ENCODE peak calls at places on chromosome 21, in ten cellular contexts. One of them, this sample, is unnamed.

GRCh38 chr21:18951291-18952038 is 547.9 kb upstream of the TMPRSS15 start:
- DNase-seq in substantia nigra: no peak
- DNase-seq in CD4-positive, CD25-positive, alpha-beta regulatory T cell: no peak
- DNase-seq in brain microvascular endothelial cell: no peak
- DNase-seq in dorsolateral prefrontal cortex: no peak
- DNase-seq in Peyer's patch: no peak
- DNase-seq in CD8-positive, alpha-beta memory T cell: no peak
- DNase-seq in PC-3: peak; percentile 78
- DNase-seq in lung: no peak
- DNase-seq in transverse colon: peak; percentile 24
- DNase-seq in this sample: no peak

GRCh38 chr21:45950740-45951515 is 30.6 kb upstream of the COL6A1 start:
- DNase-seq in dorsolateral prefrontal cortex: no peak
- DNase-seq in brain microvascular endothelial cell: peak; percentile 23
- DNase-seq in lung: no peak
- DNase-seq in transverse colon: peak; percentile 36
- DNase-seq in CD8-positive, alpha-beta memory T cell: no peak
- DNase-seq in PC-3: peak; percentile 76
- DNase-seq in Peyer's patch: no peak
- DNase-seq in CD4-positive, CD25-positive, alpha-beta regulatory T cell: no peak
- DNase-seq in substantia nigra: no peak
- DNase-seq in this sample: no peak

GRCh38 chr21:21468003-21468402 is 469.8 kb downstream of the NCAM2 start:
- DNase-seq in CD8-positive, alpha-beta memory T cell: no peak
- DNase-seq in lung: no peak
- DNase-seq in substantia nigra: no peak
- DNase-seq in brain microvascular endothelial cell: no peak
- DNase-seq in PC-3: no peak
- DNase-seq in transverse colon: no peak
- DNase-seq in CD4-positive, CD25-positive, alpha-beta regulatory T cell: no peak
- DNase-seq in dorsolateral prefrontal cortex: no peak
- DNase-seq in Peyer's patch: no peak
- DNase-seq in this sample: no peak

GRCh38 chr21:26686278-26686677 is 113.2 kb upstream of the CYYR1 start:
- DNase-seq in CD4-positive, CD25-positive, alpha-beta regulatory T cell: peak; percentile 58
- DNase-seq in lung: no peak
- DNase-seq in PC-3: peak; percentile 62
- DNase-seq in CD8-positive, alpha-beta memory T cell: no peak
- DNase-seq in dorsolateral prefrontal cortex: no peak
- DNase-seq in Peyer's patch: peak; percentile 18
- DNase-seq in substantia nigra: no peak
- DNase-seq in brain microvascular endothelial cell: no peak
- DNase-seq in transverse colon: no peak
- DNase-seq in this sample: no peak

GRCh38 chr21:33069994-33070811 is at the start of gene OLIG1:
- DNase-seq in CD4-positive, CD25-positive, alpha-beta regulatory T cell: peak; percentile 58
- DNase-seq in transverse colon: no peak
- DNase-seq in CD8-positive, alpha-beta memory T cell: no peak
- DNase-seq in dorsolateral prefrontal cortex: peak; percentile 82
- DNase-seq in lung: peak; percentile 54
- DNase-seq in Peyer's patch: no peak
- DNase-seq in PC-3: peak; percentile 56
- DNase-seq in brain microvascular endothelial cell: no peak
- DNase-seq in substantia nigra: peak; percentile 72
- DNase-seq in this sample: no peak

GRCh38 chr21:32562426-32562825 is 22.9 kb downstream of the TCP10L start:
- DNase-seq in brain microvascular endothelial cell: peak; percentile 56
- DNase-seq in CD4-positive, CD25-positive, alpha-beta regulatory T cell: peak; percentile 37
- DNase-seq in transverse colon: peak; percentile 22
- DNase-seq in PC-3: no peak
- DNase-seq in lung: no peak
- DNase-seq in substantia nigra: no peak
- DNase-seq in CD8-positive, alpha-beta memory T cell: no peak
- DNase-seq in Peyer's patch: no peak
- DNase-seq in dorsolateral prefrontal cortex: no peak
- DNase-seq in this sample: no peak

GRCh38 chr21:39422468-39423241 is 22.9 kb downstream of the LCA5L start:
- DNase-seq in Peyer's patch: no peak
- DNase-seq in CD4-positive, CD25-positive, alpha-beta regulatory T cell: no peak
- DNase-seq in PC-3: peak; percentile 27
- DNase-seq in brain microvascular endothelial cell: no peak
- DNase-seq in substantia nigra: no peak
- DNase-seq in lung: no peak
- DNase-seq in dorsolateral prefrontal cortex: no peak
- DNase-seq in transverse colon: no peak
- DNase-seq in CD8-positive, alpha-beta memory T cell: no peak
- DNase-seq in this sample: no peak

GRCh38 chr21:46109251-46110221 is 11.6 kb downstream of the COL6A2 start:
- DNase-seq in Peyer's patch: peak; percentile 4
- DNase-seq in dorsolateral prefrontal cortex: peak; percentile 16
- DNase-seq in CD4-positive, CD25-positive, alpha-beta regulatory T cell: no peak
- DNase-seq in brain microvascular endothelial cell: no peak
- DNase-seq in lung: peak; percentile 19
- DNase-seq in PC-3: no peak
- DNase-seq in transverse colon: no peak
- DNase-seq in CD8-positive, alpha-beta memory T cell: no peak
- DNase-seq in substantia nigra: no peak
- DNase-seq in this sample: no peak

GRCh38 chr21:26506951-26507350 is 66.1 kb downstream of the CYYR1 start:
- DNase-seq in brain microvascular endothelial cell: peak; percentile 51
- DNase-seq in CD4-positive, CD25-positive, alpha-beta regulatory T cell: no peak
- DNase-seq in transverse colon: no peak
- DNase-seq in PC-3: peak; percentile 80
- DNase-seq in CD8-positive, alpha-beta memory T cell: no peak
- DNase-seq in lung: no peak
- DNase-seq in dorsolateral prefrontal cortex: no peak
- DNase-seq in Peyer's patch: no peak
- DNase-seq in substantia nigra: no peak
- DNase-seq in this sample: no peak

GRCh38 chr21:45265721-45266517 is 21.8 kb downstream of the POFUT2 start:
- DNase-seq in substantia nigra: no peak
- DNase-seq in PC-3: no peak
- DNase-seq in dorsolateral prefrontal cortex: peak; percentile 16
- DNase-seq in Peyer's patch: peak; percentile 3
- DNase-seq in CD4-positive, CD25-positive, alpha-beta regulatory T cell: no peak
- DNase-seq in transverse colon: no peak
- DNase-seq in lung: no peak
- DNase-seq in CD8-positive, alpha-beta memory T cell: no peak
- DNase-seq in brain microvascular endothelial cell: no peak
- DNase-seq in this sample: no peak

GRCh38 chr21:33949516-33950424 is 34.2 kb upstream of the ATP5PO start:
- DNase-seq in CD4-positive, CD25-positive, alpha-beta regulatory T cell: peak; percentile 89
- DNase-seq in PC-3: no peak
- DNase-seq in Peyer's patch: peak; percentile 39
- DNase-seq in CD8-positive, alpha-beta memory T cell: peak; percentile 42
- DNase-seq in brain microvascular endothelial cell: no peak
- DNase-seq in substantia nigra: no peak
- DNase-seq in dorsolateral prefrontal cortex: no peak
- DNase-seq in lung: no peak
- DNase-seq in transverse colon: no peak
- DNase-seq in this sample: peak; percentile 49

GRCh38 chr21:34969431-34970036 is 79.6 kb downstream of the RUNX1 start:
- DNase-seq in CD8-positive, alpha-beta memory T cell: no peak
- DNase-seq in transverse colon: no peak
- DNase-seq in dorsolateral prefrontal cortex: no peak
- DNase-seq in CD4-positive, CD25-positive, alpha-beta regulatory T cell: no peak
- DNase-seq in PC-3: no peak
- DNase-seq in brain microvascular endothelial cell: no peak
- DNase-seq in Peyer's patch: no peak
- DNase-seq in lung: no peak
- DNase-seq in substantia nigra: no peak
- DNase-seq in this sample: no peak

GRCh38 chr21:34971656-34972055 is 77.4 kb downstream of the RUNX1 start:
- DNase-seq in substantia nigra: no peak
- DNase-seq in transverse colon: no peak
- DNase-seq in lung: no peak
- DNase-seq in Peyer's patch: no peak
- DNase-seq in dorsolateral prefrontal cortex: no peak
- DNase-seq in brain microvascular endothelial cell: no peak
- DNase-seq in CD8-positive, alpha-beta memory T cell: no peak
- DNase-seq in PC-3: no peak
- DNase-seq in CD4-positive, CD25-positive, alpha-beta regulatory T cell: no peak
- DNase-seq in this sample: no peak

GRCh38 chr21:34968414-34969333 is 80.4 kb downstream of the RUNX1 start:
- DNase-seq in dorsolateral prefrontal cortex: no peak
- DNase-seq in CD4-positive, CD25-positive, alpha-beta regulatory T cell: peak; percentile 52
- DNase-seq in substantia nigra: no peak
- DNase-seq in lung: no peak
- DNase-seq in transverse colon: no peak
- DNase-seq in CD8-positive, alpha-beta memory T cell: no peak
- DNase-seq in brain microvascular endothelial cell: no peak
- DNase-seq in Peyer's patch: no peak
- DNase-seq in PC-3: no peak
- DNase-seq in this sample: no peak

GRCh38 chr21:34970566-34970965 is 78.5 kb downstream of the RUNX1 start:
- DNase-seq in CD4-positive, CD25-positive, alpha-beta regulatory T cell: no peak
- DNase-seq in substantia nigra: no peak
- DNase-seq in brain microvascular endothelial cell: no peak
- DNase-seq in dorsolateral prefrontal cortex: no peak
- DNase-seq in PC-3: no peak
- DNase-seq in CD8-positive, alpha-beta memory T cell: no peak
- DNase-seq in Peyer's patch: no peak
- DNase-seq in transverse colon: no peak
- DNase-seq in lung: no peak
- DNase-seq in this sample: no peak

GRCh38 chr21:34970126-34970525 is 79.0 kb downstream of the RUNX1 start:
- DNase-seq in Peyer's patch: no peak
- DNase-seq in PC-3: no peak
- DNase-seq in CD4-positive, CD25-positive, alpha-beta regulatory T cell: no peak
- DNase-seq in lung: no peak
- DNase-seq in substantia nigra: no peak
- DNase-seq in brain microvascular endothelial cell: no peak
- DNase-seq in transverse colon: no peak
- DNase-seq in CD8-positive, alpha-beta memory T cell: no peak
- DNase-seq in dorsolateral prefrontal cortex: no peak
- DNase-seq in this sample: no peak
- H3K27ac ChIP-seq in Peyer's patch: no peak overlapping the region
- H3K27ac ChIP-seq in PC-3: no peak overlapping the region
- H3K27ac ChIP-seq in CD4-positive, CD25-positive, alpha-beta regulatory T cell: no peak overlapping the region
- H3K27ac ChIP-seq in lung: no peak overlapping the region
- H3K27ac ChIP-seq in substantia nigra: no peak overlapping the region
- H3K27ac ChIP-seq in brain microvascular endothelial cell: no peak overlapping the region
- H3K27ac ChIP-seq in transverse colon: no peak overlapping the region
- H3K27ac ChIP-seq in CD8-positive, alpha-beta memory T cell: no peak overlapping the region
- H3K27ac ChIP-seq in dorsolateral prefrontal cortex: no peak overlapping the region
- H3K27ac ChIP-seq in this sample: no peak overlapping the region

GRCh38 chr21:40731206-40731605 is 115.8 kb downstream of the DSCAM start:
- DNase-seq in CD4-positive, CD25-positive, alpha-beta regulatory T cell: no peak
- DNase-seq in transverse colon: no peak
- DNase-seq in dorsolateral prefrontal cortex: no peak
- DNase-seq in substantia nigra: no peak
- DNase-seq in PC-3: no peak
- DNase-seq in lung: no peak
- DNase-seq in CD8-positive, alpha-beta memory T cell: no peak
- DNase-seq in brain microvascular endothelial cell: no peak
- DNase-seq in Peyer's patch: no peak
- DNase-seq in this sample: no peak
- H3K27ac ChIP-seq in CD4-positive, CD25-positive, alpha-beta regulatory T cell: no peak overlapping the region
- H3K27ac ChIP-seq in transverse colon: no peak overlapping the region
- H3K27ac ChIP-seq in dorsolateral prefrontal cortex: no peak overlapping the region
- H3K27ac ChIP-seq in substantia nigra: no peak overlapping the region
- H3K27ac ChIP-seq in PC-3: no peak overlapping the region
- H3K27ac ChIP-seq in lung: no peak overlapping the region
- H3K27ac ChIP-seq in CD8-positive, alpha-beta memory T cell: no peak overlapping the region
- H3K27ac ChIP-seq in brain microvascular endothelial cell: no peak overlapping the region
- H3K27ac ChIP-seq in Peyer's patch: no peak overlapping the region
- H3K27ac ChIP-seq in this sample: no peak overlapping the region

DNA sequence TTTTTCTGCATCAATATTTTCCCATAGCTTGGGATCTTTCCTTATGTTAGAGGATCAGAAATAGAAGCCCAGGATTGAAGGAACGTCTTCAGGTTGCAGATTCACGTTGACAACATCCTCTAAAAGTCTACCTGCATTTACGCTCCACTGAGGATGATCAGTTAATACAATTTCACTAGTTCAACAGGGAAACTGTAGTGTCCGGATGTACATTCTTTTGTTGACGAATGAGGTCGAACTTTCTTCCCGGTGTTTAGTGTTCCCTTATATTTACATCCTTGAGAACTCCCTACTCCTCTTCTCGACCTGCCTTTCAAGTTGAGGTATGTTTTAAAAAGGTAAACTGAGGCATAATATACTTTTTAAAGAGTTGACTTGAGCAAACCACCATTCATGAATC is 74.8 kb downstream of the SIK1 start:
- DNase-seq in transverse colon: no peak
- DNase-seq in lung: no peak
- DNase-seq in dorsolateral prefrontal cortex: no peak
- DNase-seq in Peyer's patch: no peak
- DNase-seq in PC-3: no peak
- DNase-seq in substantia nigra: no peak
- DNase-seq in brain microvascular endothelial cell: no peak
- DNase-seq in CD4-positive, CD25-positive, alpha-beta regulatory T cell: no peak
- DNase-seq in CD8-positive, alpha-beta memory T cell: no peak
- DNase-seq in this sample: no peak
- H3K27ac ChIP-seq in transverse colon: no peak overlapping the region
- H3K27ac ChIP-seq in lung: no peak overlapping the region
- H3K27ac ChIP-seq in dorsolateral prefrontal cortex: no peak overlapping the region
- H3K27ac ChIP-seq in Peyer's patch: peak overlapping the region; percentile 79
- H3K27ac ChIP-seq in PC-3: no peak overlapping the region
- H3K27ac ChIP-seq in substantia nigra: no peak overlapping the region
- H3K27ac ChIP-seq in brain microvascular endothelial cell: no peak overlapping the region
- H3K27ac ChIP-seq in CD4-positive, CD25-positive, alpha-beta regulatory T cell: no peak overlapping the region
- H3K27ac ChIP-seq in CD8-positive, alpha-beta memory T cell: no peak overlapping the region
- H3K27ac ChIP-seq in this sample: no peak overlapping the region

GRCh38 chr21:38244885-38245869 is 11.6 kb upstream of the KCNJ15 start:
- DNase-seq in CD8-positive, alpha-beta memory T cell: no peak
- DNase-seq in lung: no peak
- DNase-seq in substantia nigra: no peak
- DNase-seq in transverse colon: no peak
- DNase-seq in brain microvascular endothelial cell: peak; percentile 99
- DNase-seq in CD4-positive, CD25-positive, alpha-beta regulatory T cell: peak; percentile 69
- DNase-seq in dorsolateral prefrontal cortex: no peak
- DNase-seq in Peyer's patch: no peak
- DNase-seq in PC-3: peak; percentile 83
- DNase-seq in this sample: peak; percentile 26

GRCh38 chr21:38247738-38248509 is 8.9 kb upstream of the KCNJ15 start:
- DNase-seq in dorsolateral prefrontal cortex: no peak
- DNase-seq in lung: no peak
- DNase-seq in transverse colon: no peak
- DNase-seq in CD4-positive, CD25-positive, alpha-beta regulatory T cell: no peak
- DNase-seq in CD8-positive, alpha-beta memory T cell: no peak
- DNase-seq in Peyer's patch: no peak
- DNase-seq in brain microvascular endothelial cell: no peak
- DNase-seq in PC-3: no peak
- DNase-seq in substantia nigra: no peak
- DNase-seq in this sample: no peak

GRCh38 chr21:38250991-38251418 is 5.8 kb upstream of the KCNJ15 start:
- DNase-seq in lung: no peak
- DNase-seq in PC-3: no peak
- DNase-seq in substantia nigra: no peak
- DNase-seq in transverse colon: no peak
- DNase-seq in brain microvascular endothelial cell: peak; percentile 22
- DNase-seq in dorsolateral prefrontal cortex: no peak
- DNase-seq in Peyer's patch: no peak
- DNase-seq in CD4-positive, CD25-positive, alpha-beta regulatory T cell: no peak
- DNase-seq in CD8-positive, alpha-beta memory T cell: no peak
- DNase-seq in this sample: no peak

GRCh38 chr21:38249256-38249655 is 7.5 kb upstream of the KCNJ15 start:
- DNase-seq in brain microvascular endothelial cell: no peak
- DNase-seq in dorsolateral prefrontal cortex: no peak
- DNase-seq in CD8-positive, alpha-beta memory T cell: no peak
- DNase-seq in lung: no peak
- DNase-seq in CD4-positive, CD25-positive, alpha-beta regulatory T cell: peak; percentile 2
- DNase-seq in Peyer's patch: no peak
- DNase-seq in substantia nigra: no peak
- DNase-seq in PC-3: no peak
- DNase-seq in transverse colon: no peak
- DNase-seq in this sample: no peak

GRCh38 chr21:38249879-38250278 is 6.9 kb upstream of the KCNJ15 start:
- DNase-seq in PC-3: no peak
- DNase-seq in CD8-positive, alpha-beta memory T cell: no peak
- DNase-seq in transverse colon: no peak
- DNase-seq in brain microvascular endothelial cell: no peak
- DNase-seq in substantia nigra: no peak
- DNase-seq in lung: no peak
- DNase-seq in dorsolateral prefrontal cortex: no peak
- DNase-seq in CD4-positive, CD25-positive, alpha-beta regulatory T cell: no peak
- DNase-seq in Peyer's patch: no peak
- DNase-seq in this sample: no peak
- H3K27ac ChIP-seq in PC-3: no peak overlapping the region
- H3K27ac ChIP-seq in CD8-positive, alpha-beta memory T cell: no peak overlapping the region
- H3K27ac ChIP-seq in transverse colon: no peak overlapping the region
- H3K27ac ChIP-seq in brain microvascular endothelial cell: no peak overlapping the region
- H3K27ac ChIP-seq in substantia nigra: no peak overlapping the region
- H3K27ac ChIP-seq in lung: no peak overlapping the region
- H3K27ac ChIP-seq in dorsolateral prefrontal cortex: no peak overlapping the region
- H3K27ac ChIP-seq in CD4-positive, CD25-positive, alpha-beta regulatory T cell: no peak overlapping the region
- H3K27ac ChIP-seq in Peyer's patch: no peak overlapping the region
- H3K27ac ChIP-seq in this sample: no peak overlapping the region